ENCODE peak calls at places on chromosomes 13 and 19, in four cellular contexts. C, V, A and X are unnamed samples.
A peak's percentile ranks its signal among the peaks of the same experiment; 100 is the strongest.

GRCh38 chr19:13781547-13781946 is 7.3 kb downstream of the C19orf53 start:
- DNase-seq in C (peak; percentile 91), A (peak; percentile 76), V (no peak), X (peak; percentile 81)

GRCh38 chr13:99280166-99280565 is 22.0 kb upstream of the GPR18 start:
- DNase-seq in V (no peak), C (no peak), A (no peak), X (no peak)

GRCh38 chr13:44759723-44760360 is 183.7 kb upstream of the TSC22D1 start:
- DNase-seq in A (no peak), C (no peak), V (no peak), X (peak; percentile 54)

GRCh38 chr19:8699908-8700307 is 1.3 kb upstream of the ACTL9 start:
- DNase-seq in V (no peak), A (no peak), C (no peak), X (no peak)

GRCh38 chr19:38270587-38271167 is 6.3 kb downstream of the SPINT2 start:
- DNase-seq in V (no peak), A (peak; percentile 92), C (no peak), X (peak; percentile 56)

GRCh38 chr19:3459322-3459881 is 20.9 kb downstream of the SMIM24 start:
- DNase-seq in C (peak; percentile 96), A (peak; percentile 45), V (no peak), X (peak; percentile 94)

GRCh38 chr13:92315265-92315664 is 911.3 kb upstream of the GPC6 start:
- DNase-seq in A (no peak), C (no peak), V (peak; percentile 11), X (no peak)

GRCh38 chr13:22936228-22936627 is 244.6 kb upstream of the SGCG start:
- DNase-seq in V (no peak), A (no peak), C (no peak), X (no peak)

GRCh38 chr13:110004814-110005213 is 218.4 kb upstream of the IRS2 start:
- DNase-seq in V (no peak), A (no peak), C (no peak), X (no peak)

GRCh38 chr13:76754414-76754813 is 131.8 kb downstream of the KCTD12 start:
- DNase-seq in A (no peak), V (no peak), C (peak; percentile 90), X (peak; percentile 60)

GRCh38 chr13:110925023-110925608 is 10.2 kb upstream of the ANKRD10 start:
- DNase-seq in A (peak; percentile 49), V (no peak), C (no peak), X (no peak)

GRCh38 chr13:22143671-22144070 is 472.8 kb downstream of the FGF9 start:
- DNase-seq in A (no peak), V (no peak), C (no peak), X (no peak)

GRCh38 chr13:113980489-113981064 is 6.7 kb upstream of the C13orf46 start:
- DNase-seq in C (no peak), A (no peak), V (no peak), X (no peak)

GRCh38 chr19:4933528-4933927 is 24.2 kb downstream of the UHRF1 start:
- DNase-seq in C (no peak), A (no peak), V (no peak), X (no peak)

GRCh38 chr13:106617561-106617960 is 49.6 kb upstream of the ARGLU1 start:
- DNase-seq in A (no peak), V (no peak), C (peak; percentile 82), X (peak; percentile 39)

GRCh38 chr13:38872693-38873092 is 117.9 kb downstream of the STOML3 start:
- DNase-seq in V (no peak), C (peak; percentile 21), A (peak; percentile 57), X (peak; percentile 5)

GRCh38 chr19:54107876-54108490 is 5.3 kb downstream of the NDUFA3 start:
- DNase-seq in C (no peak), A (no peak), V (no peak), X (no peak)

GRCh38 chr19:23286477-23286876 is 36.3 kb upstream of the ZNF724 start:
- DNase-seq in A (no peak), C (no peak), V (no peak), X (no peak)

GRCh38 chr19:7522923-7523667 is 671 bp downstream of the MCOLN1 start:
- DNase-seq in C (no peak), A (no peak), V (no peak), X (no peak)

GRCh38 chr13:24313449-24313848 is 4.1 kb downstream of the C1QTNF9 start:
- DNase-seq in A (no peak), V (no peak), C (no peak), X (peak; percentile 9)

GRCh38 chr19:12578641-12579040 is 27.4 kb upstream of the ZNF564 start:
- DNase-seq in A (no peak), C (no peak), V (no peak), X (no peak)
- TF ChIP-seq FOS in A (no peak), C (no peak), V (no peak), X (no peak)

GRCh38 chr19:35513231-35513974 is at the start of gene DMKN:
- DNase-seq in A (peak; percentile 40), C (no peak), V (no peak), X (peak; percentile 58)
- TF ChIP-seq FOS in A (no peak), C (no peak), V (no peak), X (no peak)

GRCh38 chr13:37597477-37597876 is 1.1 kb downstream of the POSTN start:
- DNase-seq in V (no peak), C (peak; percentile 15), A (no peak), X (no peak)

GRCh38 chr13:37595162-37595561 is 3.4 kb downstream of the POSTN start:
- DNase-seq in V (no peak), A (no peak), C (peak; percentile 52), X (peak; percentile 47)

GRCh38 chr13:37602743-37603381 is 4.3 kb upstream of the POSTN start:
- DNase-seq in V (no peak), C (peak; percentile 55), A (no peak), X (peak; percentile 47)

GRCh38 chr13:37599509-37599908 is 941 bp upstream of the POSTN start:
- DNase-seq in C (peak; percentile 24), V (no peak), A (no peak), X (no peak)

DNA sequence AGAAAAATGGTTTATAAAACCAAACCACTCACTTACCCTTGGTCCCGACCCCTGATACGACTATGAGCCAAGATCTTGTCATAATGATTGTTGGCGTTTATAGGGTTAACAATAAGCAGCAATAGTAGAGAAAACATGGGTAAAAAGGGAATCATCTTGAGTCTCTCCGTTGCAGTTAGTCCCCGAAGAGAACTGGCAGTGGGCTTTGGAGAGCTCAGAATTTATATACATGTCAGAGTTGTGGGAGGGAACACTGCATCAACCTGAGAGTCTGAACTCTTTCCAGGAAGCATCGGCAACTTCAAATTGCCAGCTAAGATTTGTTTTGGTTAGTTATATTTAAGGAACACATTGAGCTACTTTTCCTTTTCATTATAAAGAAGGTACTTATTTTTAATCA is at the start of gene POSTN:
- DNase-seq in C (peak; percentile 8), A (no peak), V (no peak), X (peak; percentile 49)
- TF ChIP-seq FOS in C (no peak), A (no peak), V (no peak), X (no peak)

DNA sequence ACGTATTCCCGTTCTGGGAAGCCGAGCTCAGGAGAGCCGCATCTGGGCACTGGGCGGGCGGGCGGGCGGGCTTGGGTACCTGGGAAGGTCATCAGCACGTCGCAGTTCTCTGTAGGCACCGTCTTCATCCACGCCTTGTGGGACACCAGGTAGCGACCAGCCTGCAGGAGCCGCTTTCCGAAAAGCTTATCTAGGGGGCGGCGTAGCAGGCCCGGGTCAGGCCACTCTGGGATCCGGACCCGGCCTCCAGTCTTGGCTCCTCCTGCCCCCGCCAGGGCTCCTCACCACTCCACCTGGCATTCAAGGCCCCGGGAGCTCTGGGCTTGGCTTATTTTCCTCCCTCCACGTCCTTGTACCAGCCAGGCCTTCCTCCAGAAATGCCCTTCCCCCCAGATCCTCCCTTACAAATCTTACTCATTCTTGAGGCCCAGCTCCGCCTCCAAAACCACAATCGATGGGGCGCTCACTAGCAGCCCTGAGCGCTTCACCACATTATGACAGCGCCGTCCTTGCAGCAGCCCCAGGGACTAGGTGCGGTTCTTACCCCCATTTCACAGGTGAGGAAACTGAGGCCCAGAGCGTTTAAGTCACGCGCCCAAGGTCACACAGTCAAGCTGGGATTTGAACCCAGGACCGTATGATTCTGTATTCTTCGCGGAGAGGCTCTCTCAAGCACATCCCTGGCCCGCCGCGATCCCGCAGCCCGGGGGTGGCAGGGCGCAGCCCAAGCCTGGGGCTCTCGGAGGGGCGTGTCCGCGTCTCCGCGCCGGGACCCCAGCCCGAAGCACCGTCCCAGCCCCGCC is 843 bp downstream of the ANO8 start:
- DNase-seq in C (no peak), V (peak; percentile 16), A (peak; percentile 95), X (peak; percentile 80)
- TF ChIP-seq FOS in C (no peak), V (no peak), A (no peak), X (peak; percentile 21)

GRCh38 chr19:45278087-45278486 is 27.0 kb downstream of the MARK4 start:
- DNase-seq in C (no peak), V (no peak), A (no peak), X (no peak)
- TF ChIP-seq FOS in C (no peak), V (no peak), A (no peak), X (no peak)

GRCh38 chr19:50280074-50280473 is 49.1 kb downstream of the KCNC3 start:
- DNase-seq in V (no peak), C (no peak), A (no peak), X (no peak)
- TF ChIP-seq FOS in V (no peak), C (no peak), A (no peak), X (no peak)

DNA sequence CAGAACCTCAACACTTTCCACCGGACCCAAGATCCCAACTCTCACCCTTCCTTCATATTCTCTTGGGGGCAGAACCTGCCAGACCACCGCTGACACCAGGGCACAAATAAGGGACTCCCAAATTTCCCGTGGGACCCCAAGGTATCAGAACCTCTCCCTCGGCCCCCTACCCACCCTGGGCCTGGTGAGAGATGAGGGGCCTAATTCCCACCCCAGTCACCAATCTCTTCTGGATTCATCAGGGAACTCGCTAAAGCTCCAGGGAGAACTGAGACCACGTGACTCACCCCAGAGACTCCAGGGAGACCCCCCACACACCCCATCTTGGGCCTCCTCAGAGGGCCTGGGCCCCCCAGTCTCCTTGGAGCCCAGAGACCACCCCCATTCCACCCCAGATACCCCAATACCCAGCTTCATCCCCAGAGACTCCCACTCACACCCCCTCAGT is 1.8 kb downstream of the LMNB2 start:
- DNase-seq in C (no peak), A (no peak), V (no peak), X (no peak)
- TF ChIP-seq FOS in C (no peak), A (no peak), V (no peak), X (no peak)

DNA sequence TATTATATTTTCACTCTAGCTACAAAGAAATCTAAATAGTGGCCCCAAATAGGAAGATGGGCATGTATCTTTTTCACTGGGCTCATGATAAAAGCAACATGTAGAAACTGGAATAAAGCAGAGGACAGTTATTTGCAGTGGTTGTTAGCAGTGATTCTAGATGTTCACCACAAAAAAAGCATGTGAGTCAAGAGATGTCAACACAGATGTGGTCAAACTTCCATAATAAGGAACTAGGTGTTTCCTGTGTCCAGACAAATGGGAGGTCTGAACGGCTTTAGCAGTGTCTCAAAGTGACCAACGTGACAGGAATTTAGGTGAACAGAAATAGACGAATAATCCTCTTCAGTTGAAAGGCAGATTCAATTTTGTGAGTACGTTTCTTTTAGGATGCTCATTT is 162.7 kb downstream of the TBC1D4 start:
- DNase-seq in V (no peak), C (peak; percentile 21), A (no peak), X (peak; percentile 63)
- TF ChIP-seq FOS in V (no peak), C (no peak), A (no peak), X (no peak)